ENCODE peak calls at places on chromosomes 1 and 21, in nine cellular contexts. S is retina; L is memory B cell; N is Ammon's horn; V is stimulated activated naive CD4-positive, alpha-beta T cell treated with Interleukin-2 at 50 U/mL for 16 hours; I is stimulated activated CD4-positive, alpha-beta T cell treated with anti-CD3 and anti-CD28 coated beads, Interleukin-4, amount 100 ng/mL, for 4 hours; X is cardiac fibroblast; O is NCI-H2227 treated with DMSO at 0.1 percent for 48 hours; D is CD4-positive, alpha-beta T cell. Z is an unnamed sample.

GRCh38 chr1:114108741-114109255 is 44.9 kb downstream of the SYT6 start:
- DNase-seq in S (no peak), L (no peak), N (peak), V (no peak), I (no peak), X (peak), O (no peak), D (no peak), Z (no peak)

GRCh38 chr1:25523512-25523911 is 19.9 kb upstream of the LDLRAP1 start:
- DNase-seq in S (no peak), L (no peak), N (no peak), V (no peak), I (no peak), X (peak), O (no peak), D (no peak), Z (no peak)

GRCh38 chr1:204487256-204487615 is 7.4 kb downstream of the PIK3C2B start:
- DNase-seq in S (no peak), L (no peak), N (no peak), V (no peak), I (no peak), X (no peak), O (no peak), D (no peak), Z (no peak)

GRCh38 chr1:95532335-95532734 is 298.3 kb downstream of the RWDD3 start:
- DNase-seq in S (no peak), L (no peak), N (no peak), V (no peak), I (no peak), X (no peak), O (no peak), D (no peak), Z (no peak)

GRCh38 chr1:53572061-53572801 is 113.0 kb downstream of the DMRTB1 start:
- DNase-seq in S (peak), L (no peak), N (peak), V (no peak), I (no peak), X (peak), O (peak), D (no peak), Z (no peak)

GRCh38 chr1:167083871-167084270 is 6.3 kb downstream of the GPA33 start:
- DNase-seq in S (no peak), L (no peak), N (no peak), V (no peak), I (no peak), X (no peak), O (no peak), D (no peak), Z (no peak)

GRCh38 chr1:41795205-41795762 is 123.4 kb downstream of the HIVEP3 start:
- DNase-seq in S (no peak), L (no peak), N (peak), V (no peak), I (no peak), X (peak), O (no peak), D (no peak), Z (peak)

GRCh38 chr1:229258031-229258850 is 12.7 kb upstream of the RAB4A start:
- DNase-seq in S (peak), L (peak), N (peak), V (peak), I (peak), X (peak), O (peak), D (peak), Z (peak)

GRCh38 chr1:165717918-165718515 is 19.7 kb upstream of the ALDH9A1 start:
- DNase-seq in S (peak), L (peak), N (peak), V (no peak), I (peak), X (peak), O (peak), D (peak), Z (peak)

GRCh38 chr1:52918201-52918600 is 3.3 kb downstream of the ECHDC2 start:
- DNase-seq in S (no peak), L (no peak), N (no peak), V (no peak), I (no peak), X (no peak), O (no peak), D (no peak), Z (no peak)

GRCh38 chr1:230441183-230441582 is 15.1 kb upstream of the PGBD5 start:
- DNase-seq in S (no peak), L (no peak), N (no peak), V (no peak), I (no peak), X (no peak), O (no peak), D (no peak), Z (no peak)

GRCh38 chr21:34797926-34798595 is 129.3 kb downstream of the CLIC6 start:
- DNase-seq in S (no peak), L (no peak), N (no peak), V (no peak), I (no peak), X (no peak), O (no peak), D (no peak), Z (no peak)

GRCh38 chr1:39287541-39287940 is 83.0 kb downstream of the MACF1 start:
- DNase-seq in S (no peak), L (no peak), N (no peak), V (no peak), I (no peak), X (no peak), O (no peak), D (no peak), Z (no peak)

GRCh38 chr1:205507896-205508714 is 3.6 kb downstream of the CDK18 start:
- DNase-seq in S (no peak), L (no peak), N (no peak), V (no peak), I (no peak), X (no peak), O (no peak), D (no peak), Z (no peak)

GRCh38 chr1:160375788-160376524 is 9.1 kb downstream of the NHLH1 start:
- DNase-seq in S (peak), L (no peak), N (no peak), V (no peak), I (no peak), X (peak), O (peak), D (no peak), Z (no peak)

GRCh38 chr1:111882986-111883560 is 106.4 kb downstream of the KCND3 start:
- DNase-seq in S (no peak), L (no peak), N (no peak), V (no peak), I (no peak), X (no peak), O (no peak), D (no peak), Z (no peak)

GRCh38 chr1:153919879-153920852 is 2.6 kb downstream of the GATAD2B start:
- DNase-seq in S (no peak), L (no peak), N (peak), V (peak), I (no peak), X (peak), O (no peak), D (no peak), Z (peak)

GRCh38 chr1:24878775-24879742 is 51.0 kb downstream of the RUNX3 start:
- DNase-seq in S (no peak), L (no peak), N (no peak), V (no peak), I (no peak), X (peak), O (no peak), D (no peak), Z (no peak)

GRCh38 chr1:65063025-65063424 is 85.0 kb upstream of the AK4 start:
- DNase-seq in S (no peak), L (no peak), N (no peak), V (no peak), I (no peak), X (no peak), O (no peak), D (no peak), Z (no peak)

GRCh38 chr1:14961661-14962267 is 191.8 kb upstream of the TMEM51 start:
- DNase-seq in S (no peak), L (no peak), N (no peak), V (no peak), I (no peak), X (no peak), O (no peak), D (no peak), Z (no peak)

GRCh38 chr1:182206628-182207239 is 145.2 kb upstream of the ZNF648 start:
- DNase-seq in S (no peak), L (no peak), N (peak), V (no peak), I (no peak), X (no peak), O (no peak), D (no peak), Z (no peak)

GRCh38 chr1:50633465-50633864 is 210.2 kb upstream of the DMRTA2 start:
- DNase-seq in S (peak), L (no peak), N (peak), V (no peak), I (no peak), X (no peak), O (peak), D (no peak), Z (no peak)

GRCh38 chr1:150185481-150185880 is 35.8 kb downstream of the PLEKHO1 start:
- DNase-seq in S (no peak), L (no peak), N (no peak), V (no peak), I (no peak), X (no peak), O (no peak), D (no peak), Z (no peak)

GRCh38 chr1:87117761-87118160 is 203.3 kb downstream of the HS2ST1 start:
- DNase-seq in S (peak), L (no peak), N (no peak), V (no peak), I (no peak), X (peak), O (no peak), D (no peak), Z (no peak)

Z was measured in endothelial cell of umbilical vein.